ENCODE peak calls at places on chromosomes 1 and 21, in nine cellular contexts. G is tibial nerve, C is adrenal gland, H is uterus, W is breast epithelium, P is esophagus squamous epithelium, X is IMR-90, Q is K562, B is heart left ventricle. A is an unnamed sample.

GRCh38 chr21:21547368-21547953 is 549.3 kb downstream of the NCAM2 start:
- DNase-seq in G (no peak), C (no peak), H (no peak), W (no peak), P (no peak), X (peak), Q (no peak), B (no peak), A (no peak)

GRCh38 chr1:204560590-204560989 is 44.4 kb downstream of the MDM4 start:
- DNase-seq in G (no peak), C (no peak), H (no peak), W (no peak), P (no peak), X (peak), Q (no peak), B (no peak), A (no peak)

GRCh38 chr1:14929547-14930223 is 223.9 kb upstream of the TMEM51 start:
- DNase-seq in G (no peak), C (peak), H (peak), W (no peak), P (no peak), X (peak), Q (peak), B (no peak), A (no peak)

GRCh38 chr1:13661539-13661938 is 38.4 kb upstream of the PRDM2 start:
- DNase-seq in G (no peak), C (no peak), H (peak), W (no peak), P (no peak), X (no peak), Q (no peak), B (no peak), A (no peak)

GRCh38 chr1:241749041-241749798 is 97.1 kb downstream of the WDR64 start:
- DNase-seq in G (no peak), C (no peak), H (no peak), W (no peak), P (no peak), X (no peak), Q (no peak), B (no peak), A (no peak)

GRCh38 chr1:152182942-152183341 is 23.9 kb upstream of the RPTN start:
- DNase-seq in G (peak), C (no peak), H (no peak), W (peak), P (no peak), X (peak), Q (no peak), B (no peak), A (no peak)

GRCh38 chr21:45871616-45872236 is 109.8 kb upstream of the COL6A1 start:
- DNase-seq in G (no peak), C (no peak), H (no peak), W (no peak), P (no peak), X (no peak), Q (no peak), B (no peak), A (no peak)

GRCh38 chr1:108901106-108901505 is 24.3 kb downstream of the GPSM2 start:
- DNase-seq in G (no peak), C (no peak), H (no peak), W (no peak), P (no peak), X (no peak), Q (no peak), B (no peak), A (no peak)

GRCh38 chr1:16137890-16138467 is 17.9 kb downstream of the EPHA2 start:
- DNase-seq in G (no peak), C (no peak), H (no peak), W (no peak), P (no peak), X (no peak), Q (no peak), B (no peak), A (no peak)

GRCh38 chr1:184041731-184042130 is 4.2 kb upstream of the COLGALT2 start:
- DNase-seq in G (no peak), C (no peak), H (no peak), W (no peak), P (no peak), X (peak), Q (no peak), B (no peak), A (no peak)

GRCh38 chr1:34928865-34929496 is 469 bp downstream of the DLGAP3 start:
- DNase-seq in G (no peak), C (no peak), H (no peak), W (no peak), P (no peak), X (no peak), Q (peak), B (no peak), A (no peak)

GRCh38 chr1:155976062-155976912 is 2.1 kb downstream of the ARHGEF2 start:
- DNase-seq in G (peak), C (no peak), H (peak), W (peak), P (no peak), X (peak), Q (peak), B (peak), A (no peak)

GRCh38 chr1:170545476-170545875 is 13.5 kb downstream of the GORAB start:
- DNase-seq in G (no peak), C (no peak), H (no peak), W (no peak), P (no peak), X (peak), Q (no peak), B (no peak), A (no peak)

GRCh38 chr1:103496014-103496635 is 29.4 kb upstream of the RNPC3 start:
- DNase-seq in G (no peak), C (no peak), H (no peak), W (no peak), P (no peak), X (peak), Q (no peak), B (no peak), A (no peak)

GRCh38 chr1:46510341-46510997 is 20.8 kb downstream of the DMBX1 start:
- DNase-seq in G (no peak), C (no peak), H (no peak), W (no peak), P (no peak), X (no peak), Q (no peak), B (no peak), A (no peak)

GRCh38 chr21:45975017-45975595 is 6.5 kb upstream of the COL6A1 start:
- DNase-seq in G (no peak), C (peak), H (peak), W (no peak), P (no peak), X (peak), Q (no peak), B (peak), A (no peak)

GRCh38 chr1:235011599-235012435 is 116.8 kb downstream of the TOMM20 start:
- DNase-seq in G (no peak), C (peak), H (peak), W (peak), P (peak), X (peak), Q (peak), B (peak), A (no peak)

GRCh38 chr1:145926706-145927072 is 595 bp downstream of the RBM8A start:
- DNase-seq in G (no peak), C (peak), H (no peak), W (no peak), P (no peak), X (no peak), Q (no peak), B (no peak), A (no peak)

GRCh38 chr1:173954179-173954578 is 37.1 kb upstream of the SERPINC1 start:
- DNase-seq in G (no peak), C (no peak), H (no peak), W (no peak), P (no peak), X (peak), Q (no peak), B (no peak), A (no peak)

GRCh38 chr1:10973552-10973951 is 38.9 kb upstream of the TARDBP start:
- DNase-seq in G (peak), C (no peak), H (no peak), W (no peak), P (no peak), X (no peak), Q (no peak), B (peak), A (no peak)

GRCh38 chr21:46320331-46320801 is 3.3 kb downstream of the C21orf58 start:
- DNase-seq in G (no peak), C (no peak), H (no peak), W (no peak), P (no peak), X (no peak), Q (peak), B (no peak), A (no peak)

GRCh38 chr1:9843576-9843945 is 19.8 kb upstream of the CLSTN1 start:
- DNase-seq in G (no peak), C (no peak), H (no peak), W (peak), P (no peak), X (no peak), Q (no peak), B (no peak), A (no peak)

GRCh38 chr1:18007391-18008106 is 100.0 kb upstream of the IGSF21 start:
- DNase-seq in G (no peak), C (no peak), H (no peak), W (no peak), P (no peak), X (no peak), Q (no peak), B (no peak), A (no peak)

DNA sequence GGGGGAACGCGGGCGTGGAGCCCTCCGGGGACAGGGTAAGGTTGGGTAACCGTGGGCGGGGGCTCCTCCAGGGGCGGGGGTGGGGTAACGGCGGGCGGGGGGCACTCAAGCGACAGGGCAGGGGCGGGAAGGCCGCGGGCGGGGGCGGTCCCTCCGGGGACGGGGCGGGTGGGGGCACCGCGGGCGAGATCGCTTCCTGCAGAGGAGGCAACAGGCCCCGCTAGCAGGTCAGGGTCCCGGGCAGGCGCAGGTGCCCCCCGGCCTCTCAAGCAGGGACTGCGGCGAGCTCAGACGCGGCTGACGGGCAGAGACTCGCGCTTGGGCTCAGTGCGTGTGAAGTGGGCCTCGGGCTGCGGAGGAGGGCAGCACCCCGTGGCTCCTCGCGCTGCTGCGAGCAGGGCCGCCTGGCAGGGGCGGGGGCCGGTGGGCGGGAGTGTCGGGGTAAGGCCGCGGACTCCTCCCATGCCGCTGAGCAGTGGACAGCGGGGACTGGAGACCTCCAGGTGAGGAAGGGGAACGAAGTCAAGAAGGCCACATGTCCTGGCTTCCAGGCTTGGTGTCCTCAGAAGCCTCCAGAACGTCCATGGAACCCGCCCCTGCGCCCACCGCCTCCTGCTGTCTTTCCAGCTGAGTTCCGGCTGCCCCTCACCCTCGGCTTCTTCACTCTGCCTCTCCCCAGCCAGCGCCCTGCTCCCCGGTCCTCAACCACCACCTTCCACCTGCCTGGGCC is 627 bp upstream of the GNB1 start:
- DNase-seq in G (peak), C (peak), H (peak), W (peak), P (no peak), X (peak), Q (peak), B (peak), A (no peak)
- TF ChIP-seq POLR2A in G (no peak), C (peak), H (no peak), W (no peak), P (no peak), X (no peak), Q (peak), B (no peak), A (no peak)

DNA sequence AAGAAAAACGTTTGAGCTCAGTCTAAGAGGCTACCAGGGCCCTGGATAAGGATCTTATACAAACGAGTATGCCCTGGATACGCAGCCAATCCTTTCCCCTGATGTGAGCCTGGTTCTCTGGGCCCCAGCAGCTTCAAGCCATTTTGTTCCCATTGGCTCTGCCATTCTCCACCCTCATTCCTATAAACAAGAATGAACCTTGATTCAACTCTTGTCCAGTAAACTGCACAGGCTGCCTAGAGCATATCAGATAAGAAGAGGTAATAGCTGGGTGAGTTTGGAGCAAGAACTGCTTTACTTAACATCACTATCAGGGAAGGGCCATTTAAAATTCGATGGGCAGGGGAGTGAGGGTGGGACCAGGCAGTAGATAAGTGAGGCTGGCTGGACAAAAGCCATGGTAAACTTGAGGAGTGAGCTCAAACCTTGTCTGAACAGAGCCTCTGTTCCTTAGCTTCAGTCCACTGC is 11.3 kb downstream of the BTG2 start:
- DNase-seq in G (no peak), C (no peak), H (no peak), W (peak), P (no peak), X (peak), Q (no peak), B (no peak), A (no peak)
- TF ChIP-seq POLR2A in G (no peak), C (no peak), H (no peak), W (no peak), P (no peak), X (no peak), Q (no peak), B (no peak), A (no peak)

DNA sequence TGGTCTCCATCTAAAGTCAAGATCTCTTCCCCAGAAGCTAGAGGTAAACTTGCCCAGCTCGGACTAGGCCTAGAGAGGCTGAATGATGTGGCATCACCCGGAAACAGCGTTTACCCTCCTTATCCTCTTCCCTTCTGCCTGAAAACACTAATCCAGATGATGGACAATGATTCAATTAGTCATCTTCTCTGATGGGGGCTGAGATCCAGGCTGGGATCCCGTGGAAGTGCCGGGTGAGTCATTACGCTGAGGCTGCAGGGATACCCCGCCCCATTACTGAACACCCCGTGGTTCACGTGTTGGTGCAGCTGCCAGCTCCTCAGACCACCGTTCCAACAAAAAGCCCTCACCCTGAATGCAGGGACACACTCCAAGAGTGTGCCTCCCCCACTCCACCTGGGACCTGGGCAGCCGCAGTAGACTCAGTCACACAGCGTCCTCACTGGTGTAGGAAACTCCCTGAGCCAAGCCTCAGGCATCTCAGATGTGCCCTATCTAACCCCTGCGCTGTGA is 2.0 kb downstream of the S100A6 start:
- DNase-seq in G (peak), C (peak), H (peak), W (no peak), P (no peak), X (peak), Q (peak), B (peak), A (peak)
- TF ChIP-seq POLR2A in G (no peak), C (peak), H (peak), W (no peak), P (peak), X (peak), Q (no peak), B (no peak), A (no peak)

DNA sequence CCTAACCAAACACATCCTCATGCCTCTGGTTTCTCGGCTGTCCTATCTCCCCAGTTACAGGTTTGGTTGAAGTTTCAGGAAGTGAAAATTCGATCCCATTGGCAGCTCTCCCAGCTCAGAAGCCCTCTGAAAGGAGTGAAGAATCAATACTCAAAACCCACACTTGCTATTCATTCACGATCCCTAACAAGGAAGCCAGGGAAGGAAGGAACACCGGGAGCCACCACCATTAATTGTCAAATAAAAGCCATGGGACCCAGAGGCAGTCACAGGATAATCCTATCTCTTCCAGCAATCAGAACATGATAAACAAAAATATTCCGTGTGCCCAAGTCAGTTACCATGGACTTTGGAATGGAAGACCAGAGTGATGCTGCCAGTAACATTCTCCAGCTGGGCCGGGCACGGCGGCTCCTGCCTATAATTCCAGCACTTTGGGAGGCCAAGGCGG is 7.0 kb downstream of the TMPRSS2 start:
- DNase-seq in G (no peak), C (no peak), H (no peak), W (no peak), P (no peak), X (no peak), Q (no peak), B (no peak), A (no peak)
- TF ChIP-seq POLR2A in G (no peak), C (no peak), H (no peak), W (no peak), P (no peak), X (no peak), Q (no peak), B (no peak), A (no peak)

DNA sequence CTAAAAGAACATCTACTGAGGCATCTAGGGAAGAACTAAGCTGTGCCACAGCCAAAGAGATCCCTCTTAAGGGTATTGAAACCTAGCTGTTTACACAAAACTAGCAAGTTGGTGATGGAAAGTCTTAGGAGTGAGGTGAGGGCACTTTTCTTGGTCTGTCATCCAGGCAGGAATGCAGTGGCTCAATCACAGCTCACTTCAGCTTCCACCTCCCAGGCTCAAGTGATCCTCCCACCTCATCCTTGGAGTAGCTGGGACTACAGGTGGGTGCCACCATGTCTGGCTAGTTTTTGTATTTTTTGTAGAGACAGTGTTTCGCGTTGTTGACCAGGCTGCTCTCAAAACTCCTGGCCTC is 2.4 kb downstream of the PLEKHO1 start:
- DNase-seq in G (no peak), C (no peak), H (no peak), W (no peak), P (no peak), X (no peak), Q (no peak), B (no peak), A (peak)
- TF ChIP-seq POLR2A in G (no peak), C (no peak), H (no peak), W (no peak), P (no peak), X (no peak), Q (no peak), B (no peak), A (no peak)

DNA sequence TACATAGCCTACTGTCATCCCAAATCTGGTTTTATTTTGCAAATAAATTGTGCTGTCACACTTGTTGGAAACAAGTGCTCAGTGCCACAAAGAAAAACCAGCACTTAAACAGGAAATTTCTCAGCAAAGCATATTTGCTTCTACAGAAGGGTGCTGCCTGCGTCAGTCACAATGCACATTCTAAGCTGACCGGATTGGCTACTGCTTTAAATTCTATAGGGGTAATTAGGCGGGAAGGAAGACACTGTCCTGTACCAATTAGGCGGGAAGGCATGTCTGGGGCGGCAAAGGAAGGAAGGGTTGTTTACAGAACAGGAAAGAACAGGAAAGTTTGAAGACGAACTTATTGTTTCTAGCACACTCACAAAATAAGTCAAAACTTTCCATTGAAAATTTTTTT is 2.8 kb downstream of the IFI16 start:
- DNase-seq in G (peak), C (no peak), H (no peak), W (no peak), P (no peak), X (peak), Q (no peak), B (no peak), A (no peak)
- TF ChIP-seq POLR2A in G (no peak), C (peak), H (no peak), W (no peak), P (peak), X (no peak), Q (no peak), B (no peak), A (peak)

DNA sequence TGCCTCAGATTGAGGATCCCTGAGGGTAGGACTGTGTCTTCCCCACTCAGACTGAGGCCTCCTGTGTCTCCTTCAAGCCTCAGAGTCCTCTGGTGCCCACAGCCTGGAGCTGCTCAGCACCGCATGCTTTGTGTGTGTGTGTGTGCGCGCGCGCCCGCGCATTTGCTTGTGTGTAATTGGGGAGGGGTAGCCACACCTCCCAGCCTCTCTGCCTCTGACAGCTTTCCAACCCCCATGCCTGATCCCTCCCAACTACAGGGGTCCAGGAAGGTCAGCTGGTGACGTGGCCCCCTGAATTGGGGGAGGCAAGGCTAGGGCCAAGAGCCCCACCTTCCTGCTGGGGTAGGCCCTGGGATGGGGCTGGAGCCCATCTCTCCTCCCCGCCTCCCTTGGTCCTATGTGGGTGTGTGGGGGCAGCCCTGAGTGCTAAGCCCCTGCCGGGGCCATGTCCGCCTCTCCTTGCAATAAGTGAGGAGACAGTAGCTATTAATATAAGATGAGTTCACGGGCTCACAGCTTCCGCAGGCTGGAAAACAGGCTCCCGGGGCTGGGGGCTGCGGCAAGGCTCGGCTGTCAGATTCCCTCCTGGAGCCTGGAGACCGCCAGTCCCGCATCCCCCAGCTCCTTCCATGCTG is 6.9 kb downstream of the GPR3 start:
- DNase-seq in G (no peak), C (no peak), H (no peak), W (no peak), P (no peak), X (no peak), Q (no peak), B (no peak), A (no peak)
- TF ChIP-seq POLR2A in G (no peak), C (no peak), H (no peak), W (no peak), P (no peak), X (no peak), Q (no peak), B (no peak), A (no peak)

A was measured in vagina.